ENCODE peak calls at places on chromosomes 3 and 15, in nine cellular contexts. One of them, this sample, is unnamed.

GRCh38 chr15:29674661-29675533 is 147.4 kb downstream of the TJP1 start:
- DNase-seq in choroid plexus epithelial cell: no peak
- DNase-seq in fibroblast of mammary gland: peak
- DNase-seq in GM10248: no peak
- DNase-seq in mucosa of descending colon: peak
- DNase-seq in fibroblast of pulmonary artery: peak
- DNase-seq in tibial nerve: no peak
- DNase-seq in bronchial epithelial cell: no peak
- DNase-seq in fibroblast of the aortic adventitia: peak
- DNase-seq in this sample: no peak

GRCh38 chr15:51162865-51163762 is 68.4 kb upstream of the TNFAIP8L3 start:
- DNase-seq in fibroblast of pulmonary artery: peak
- DNase-seq in GM10248: peak
- DNase-seq in mucosa of descending colon: peak
- DNase-seq in choroid plexus epithelial cell: peak
- DNase-seq in bronchial epithelial cell: peak
- DNase-seq in fibroblast of mammary gland: peak
- DNase-seq in fibroblast of the aortic adventitia: peak
- DNase-seq in tibial nerve: peak
- DNase-seq in this sample: peak

GRCh38 chr3:161371441-161372320 is at the start of gene SPTSSB:
- DNase-seq in fibroblast of the aortic adventitia: no peak
- DNase-seq in tibial nerve: no peak
- DNase-seq in mucosa of descending colon: peak
- DNase-seq in GM10248: peak
- DNase-seq in fibroblast of pulmonary artery: no peak
- DNase-seq in choroid plexus epithelial cell: peak
- DNase-seq in bronchial epithelial cell: peak
- DNase-seq in fibroblast of mammary gland: no peak
- DNase-seq in this sample: peak

GRCh38 chr3:115595611-115596010 is 27.7 kb upstream of the GAP43 start:
- DNase-seq in fibroblast of the aortic adventitia: peak
- DNase-seq in mucosa of descending colon: no peak
- DNase-seq in fibroblast of pulmonary artery: peak
- DNase-seq in bronchial epithelial cell: no peak
- DNase-seq in GM10248: no peak
- DNase-seq in fibroblast of mammary gland: no peak
- DNase-seq in choroid plexus epithelial cell: peak
- DNase-seq in tibial nerve: no peak
- DNase-seq in this sample: no peak

GRCh38 chr15:20357139-20358065 is 184.2 kb downstream of the GOLGA6L6 start:
- DNase-seq in GM10248: peak
- DNase-seq in fibroblast of mammary gland: no peak
- DNase-seq in tibial nerve: no peak
- DNase-seq in fibroblast of pulmonary artery: no peak
- DNase-seq in mucosa of descending colon: peak
- DNase-seq in bronchial epithelial cell: no peak
- DNase-seq in fibroblast of the aortic adventitia: no peak
- DNase-seq in choroid plexus epithelial cell: no peak
- DNase-seq in this sample: no peak

GRCh38 chr15:27468151-27468556 is 497.2 kb downstream of the GABRG3 start:
- DNase-seq in fibroblast of mammary gland: no peak
- DNase-seq in choroid plexus epithelial cell: no peak
- DNase-seq in GM10248: no peak
- DNase-seq in bronchial epithelial cell: no peak
- DNase-seq in tibial nerve: no peak
- DNase-seq in fibroblast of the aortic adventitia: no peak
- DNase-seq in mucosa of descending colon: no peak
- DNase-seq in fibroblast of pulmonary artery: no peak
- DNase-seq in this sample: no peak

GRCh38 chr3:41120461-41120860 is 78.8 kb upstream of the CTNNB1 start:
- DNase-seq in GM10248: no peak
- DNase-seq in fibroblast of the aortic adventitia: no peak
- DNase-seq in tibial nerve: no peak
- DNase-seq in fibroblast of mammary gland: no peak
- DNase-seq in choroid plexus epithelial cell: no peak
- DNase-seq in mucosa of descending colon: no peak
- DNase-seq in bronchial epithelial cell: no peak
- DNase-seq in fibroblast of pulmonary artery: no peak
- DNase-seq in this sample: no peak

GRCh38 chr3:134771962-134772361 is 23.1 kb upstream of the EPHB1 start:
- DNase-seq in bronchial epithelial cell: no peak
- DNase-seq in fibroblast of the aortic adventitia: no peak
- DNase-seq in fibroblast of mammary gland: no peak
- DNase-seq in tibial nerve: no peak
- DNase-seq in fibroblast of pulmonary artery: no peak
- DNase-seq in choroid plexus epithelial cell: no peak
- DNase-seq in mucosa of descending colon: no peak
- DNase-seq in GM10248: no peak
- DNase-seq in this sample: no peak

DNA sequence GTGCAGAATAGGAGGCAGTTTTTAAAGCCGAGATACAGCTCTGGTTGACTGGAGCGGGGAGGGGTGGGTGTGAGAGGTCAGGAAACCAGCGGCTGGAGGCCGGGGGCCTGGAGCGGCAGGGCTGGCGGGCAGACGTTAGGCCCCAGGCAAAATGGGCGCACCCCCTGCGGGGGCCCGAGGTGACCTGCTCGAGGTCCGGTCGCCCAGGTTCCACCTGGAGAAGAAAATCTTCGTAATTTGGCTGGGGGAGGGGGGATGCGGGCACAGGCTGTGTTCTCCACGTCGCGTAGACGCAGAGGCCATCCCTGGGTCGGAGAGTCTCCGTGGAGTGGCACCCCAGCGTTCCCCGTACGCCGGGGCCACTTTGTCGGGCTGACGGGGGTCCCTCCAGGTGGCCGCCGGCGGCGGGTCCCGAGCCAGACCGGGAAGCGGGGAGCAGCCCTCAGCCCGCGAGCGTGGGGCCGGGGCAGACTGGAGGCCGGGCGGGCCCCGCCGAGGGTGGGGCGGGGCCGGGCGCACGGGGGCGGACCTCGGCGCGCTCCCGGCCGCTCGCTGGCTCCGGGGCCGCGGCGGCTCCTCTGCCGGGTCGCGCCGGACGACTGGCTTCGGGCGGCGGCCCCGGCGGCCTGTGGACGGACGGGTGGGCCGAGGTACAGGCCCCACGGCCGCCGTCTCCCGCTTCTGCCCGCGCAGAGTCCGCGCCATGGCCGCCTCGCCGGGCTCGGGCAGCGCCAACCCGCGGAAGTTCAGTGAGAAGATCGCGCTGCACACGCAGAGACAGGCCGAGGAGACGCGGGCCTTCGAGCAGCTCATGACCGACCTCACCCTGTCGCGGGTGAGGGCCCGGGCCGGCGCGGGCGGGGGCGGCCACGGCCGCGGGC is at the start of gene CRTC3:
- DNase-seq in tibial nerve: no peak
- DNase-seq in choroid plexus epithelial cell: peak
- DNase-seq in GM10248: peak
- DNase-seq in fibroblast of mammary gland: peak
- DNase-seq in bronchial epithelial cell: peak
- DNase-seq in fibroblast of pulmonary artery: peak
- DNase-seq in mucosa of descending colon: peak
- DNase-seq in fibroblast of the aortic adventitia: peak
- DNase-seq in this sample: peak
- TF ChIP-seq CTCF in tibial nerve: no peak
- TF ChIP-seq CTCF in choroid plexus epithelial cell: peak
- TF ChIP-seq CTCF in GM10248: no peak
- TF ChIP-seq CTCF in fibroblast of mammary gland: no peak
- TF ChIP-seq CTCF in bronchial epithelial cell: peak
- TF ChIP-seq CTCF in fibroblast of pulmonary artery: no peak
- TF ChIP-seq CTCF in mucosa of descending colon: no peak
- TF ChIP-seq CTCF in fibroblast of the aortic adventitia: no peak
- TF ChIP-seq CTCF in this sample: no peak

GRCh38 chr3:48157215-48157840 is 30.9 kb downstream of the CDC25A start:
- DNase-seq in bronchial epithelial cell: peak
- DNase-seq in fibroblast of pulmonary artery: peak
- DNase-seq in fibroblast of the aortic adventitia: peak
- DNase-seq in GM10248: no peak
- DNase-seq in choroid plexus epithelial cell: no peak
- DNase-seq in tibial nerve: no peak
- DNase-seq in mucosa of descending colon: no peak
- DNase-seq in fibroblast of mammary gland: no peak
- DNase-seq in this sample: no peak

GRCh38 chr3:48155122-48155521 is 33.1 kb downstream of the CDC25A start:
- DNase-seq in bronchial epithelial cell: peak
- DNase-seq in GM10248: no peak
- DNase-seq in choroid plexus epithelial cell: peak
- DNase-seq in tibial nerve: no peak
- DNase-seq in fibroblast of pulmonary artery: peak
- DNase-seq in mucosa of descending colon: no peak
- DNase-seq in fibroblast of the aortic adventitia: peak
- DNase-seq in fibroblast of mammary gland: peak
- DNase-seq in this sample: peak

GRCh38 chr3:48151058-48151806 is 37.0 kb downstream of the CDC25A start:
- DNase-seq in GM10248: peak
- DNase-seq in mucosa of descending colon: peak
- DNase-seq in fibroblast of the aortic adventitia: peak
- DNase-seq in choroid plexus epithelial cell: peak
- DNase-seq in bronchial epithelial cell: peak
- DNase-seq in fibroblast of pulmonary artery: peak
- DNase-seq in fibroblast of mammary gland: peak
- DNase-seq in tibial nerve: peak
- DNase-seq in this sample: peak

GRCh38 chr3:48151807-48152427 is 36.3 kb downstream of the CDC25A start:
- DNase-seq in GM10248: no peak
- DNase-seq in fibroblast of mammary gland: no peak
- DNase-seq in fibroblast of pulmonary artery: no peak
- DNase-seq in choroid plexus epithelial cell: no peak
- DNase-seq in bronchial epithelial cell: no peak
- DNase-seq in mucosa of descending colon: peak
- DNase-seq in fibroblast of the aortic adventitia: no peak
- DNase-seq in tibial nerve: no peak
- DNase-seq in this sample: no peak
- TF ChIP-seq CTCF in GM10248: no peak
- TF ChIP-seq CTCF in fibroblast of mammary gland: no peak
- TF ChIP-seq CTCF in fibroblast of pulmonary artery: no peak
- TF ChIP-seq CTCF in choroid plexus epithelial cell: no peak
- TF ChIP-seq CTCF in bronchial epithelial cell: no peak
- TF ChIP-seq CTCF in mucosa of descending colon: no peak
- TF ChIP-seq CTCF in fibroblast of the aortic adventitia: no peak
- TF ChIP-seq CTCF in tibial nerve: no peak
- TF ChIP-seq CTCF in this sample: no peak

DNA sequence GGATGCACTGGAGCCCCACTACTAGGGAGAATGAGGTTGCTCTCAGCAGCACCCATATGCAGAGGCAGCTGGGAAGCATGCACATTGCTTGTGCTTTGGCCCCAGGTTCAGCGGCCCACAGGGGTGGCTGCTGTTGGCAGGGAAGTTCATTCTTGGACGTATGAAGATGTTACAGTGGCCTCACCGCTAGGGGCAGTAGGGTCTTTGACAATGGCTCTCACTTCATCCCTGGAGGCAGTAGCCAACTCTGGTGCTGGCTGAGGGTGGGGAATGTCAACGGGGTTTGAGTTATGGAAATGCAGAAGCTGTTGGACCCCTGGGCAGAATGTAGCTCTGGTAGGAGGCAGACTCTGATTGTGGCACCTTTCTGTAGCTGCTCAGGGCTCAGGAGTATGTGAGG is 279.9 kb downstream of the SCAPER start:
- DNase-seq in mucosa of descending colon: no peak
- DNase-seq in choroid plexus epithelial cell: no peak
- DNase-seq in tibial nerve: no peak
- DNase-seq in fibroblast of the aortic adventitia: no peak
- DNase-seq in bronchial epithelial cell: no peak
- DNase-seq in GM10248: no peak
- DNase-seq in fibroblast of pulmonary artery: no peak
- DNase-seq in fibroblast of mammary gland: no peak
- DNase-seq in this sample: no peak
- TF ChIP-seq CTCF in mucosa of descending colon: no peak
- TF ChIP-seq CTCF in choroid plexus epithelial cell: peak
- TF ChIP-seq CTCF in tibial nerve: no peak
- TF ChIP-seq CTCF in fibroblast of the aortic adventitia: no peak
- TF ChIP-seq CTCF in bronchial epithelial cell: no peak
- TF ChIP-seq CTCF in GM10248: no peak
- TF ChIP-seq CTCF in fibroblast of pulmonary artery: no peak
- TF ChIP-seq CTCF in fibroblast of mammary gland: no peak
- TF ChIP-seq CTCF in this sample: no peak

GRCh38 chr15:70792171-70792573 is 28.8 kb upstream of the UACA start:
- DNase-seq in fibroblast of mammary gland: peak
- DNase-seq in fibroblast of pulmonary artery: peak
- DNase-seq in mucosa of descending colon: no peak
- DNase-seq in choroid plexus epithelial cell: peak
- DNase-seq in tibial nerve: no peak
- DNase-seq in GM10248: no peak
- DNase-seq in bronchial epithelial cell: peak
- DNase-seq in fibroblast of the aortic adventitia: peak
- DNase-seq in this sample: no peak

GRCh38 chr15:70793694-70794093 is 30.3 kb upstream of the UACA start:
- DNase-seq in fibroblast of pulmonary artery: no peak
- DNase-seq in tibial nerve: no peak
- DNase-seq in choroid plexus epithelial cell: peak
- DNase-seq in bronchial epithelial cell: no peak
- DNase-seq in fibroblast of mammary gland: no peak
- DNase-seq in fibroblast of the aortic adventitia: no peak
- DNase-seq in mucosa of descending colon: no peak
- DNase-seq in GM10248: no peak
- DNase-seq in this sample: no peak

GRCh38 chr15:70796516-70797310 is 33.4 kb upstream of the UACA start:
- DNase-seq in fibroblast of pulmonary artery: no peak
- DNase-seq in tibial nerve: no peak
- DNase-seq in bronchial epithelial cell: no peak
- DNase-seq in GM10248: no peak
- DNase-seq in fibroblast of mammary gland: no peak
- DNase-seq in choroid plexus epithelial cell: no peak
- DNase-seq in fibroblast of the aortic adventitia: peak
- DNase-seq in mucosa of descending colon: no peak
- DNase-seq in this sample: no peak

GRCh38 chr15:70795311-70795665 is 31.9 kb upstream of the UACA start:
- DNase-seq in mucosa of descending colon: no peak
- DNase-seq in fibroblast of mammary gland: peak
- DNase-seq in fibroblast of the aortic adventitia: peak
- DNase-seq in GM10248: no peak
- DNase-seq in choroid plexus epithelial cell: peak
- DNase-seq in fibroblast of pulmonary artery: peak
- DNase-seq in bronchial epithelial cell: peak
- DNase-seq in tibial nerve: no peak
- DNase-seq in this sample: peak

DNA sequence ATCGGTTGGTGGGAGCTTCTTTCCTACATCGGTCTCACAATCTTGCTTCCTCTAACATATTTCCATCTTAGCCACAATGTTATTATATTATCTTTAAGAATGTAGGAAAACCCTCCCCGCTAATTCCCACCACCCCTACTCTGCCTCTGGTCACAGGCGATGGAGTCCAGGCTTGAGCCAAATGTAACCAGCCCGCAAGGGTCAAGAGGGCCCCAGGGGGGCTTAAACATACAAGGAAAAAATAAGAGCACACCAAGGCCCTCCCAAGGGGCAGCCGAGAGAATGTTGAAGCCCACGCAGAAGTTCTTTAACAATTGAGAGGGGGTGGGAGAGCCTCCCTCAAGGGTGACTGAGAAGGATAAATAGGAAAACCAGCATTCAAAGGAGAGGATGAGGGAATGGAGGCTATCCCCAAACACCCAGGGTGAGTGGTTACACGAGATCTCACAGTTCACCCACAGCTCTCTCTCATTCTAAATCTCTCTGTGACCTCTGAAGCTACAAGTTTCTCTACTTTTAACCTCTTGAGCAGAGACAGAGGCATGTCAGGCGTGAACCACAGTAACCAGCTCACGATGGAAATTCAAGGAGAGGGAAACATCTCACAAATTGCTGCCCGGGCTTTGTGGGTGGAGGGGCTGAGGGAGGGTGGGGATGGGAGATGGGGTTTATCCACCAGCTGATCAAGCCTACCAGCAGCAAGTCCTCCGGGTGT is 31.4 kb upstream of the UACA start:
- DNase-seq in GM10248: no peak
- DNase-seq in mucosa of descending colon: no peak
- DNase-seq in fibroblast of pulmonary artery: peak
- DNase-seq in tibial nerve: no peak
- DNase-seq in bronchial epithelial cell: no peak
- DNase-seq in fibroblast of mammary gland: peak
- DNase-seq in choroid plexus epithelial cell: peak
- DNase-seq in fibroblast of the aortic adventitia: peak
- DNase-seq in this sample: no peak
- TF ChIP-seq CTCF in GM10248: no peak
- TF ChIP-seq CTCF in mucosa of descending colon: no peak
- TF ChIP-seq CTCF in fibroblast of pulmonary artery: no peak
- TF ChIP-seq CTCF in tibial nerve: no peak
- TF ChIP-seq CTCF in bronchial epithelial cell: no peak
- TF ChIP-seq CTCF in fibroblast of mammary gland: no peak
- TF ChIP-seq CTCF in choroid plexus epithelial cell: no peak
- TF ChIP-seq CTCF in fibroblast of the aortic adventitia: no peak
- TF ChIP-seq CTCF in this sample: no peak

This sample was measured in MCF 10A.